ENCODE peak calls at places on chromosomes 7 and 10, in five cellular contexts. X is psoas muscle; N is AG04450; T is kidney; L is CD4-positive, CD25-positive, alpha-beta regulatory T cell. K is an unnamed sample. For H3K9me3, the result is how much of the 10 kb centered on the place peaks cover.

GRCh38 chr7:55072251-55072650 is 53.4 kb downstream of the EGFR start:
- DNase-seq in X (no peak), N (no peak), T (no peak), L (no peak), K (no peak)

GRCh38 chr7:20280475-20281351 is 50.0 kb upstream of the ITGB8 start:
- DNase-seq in X (no peak), N (peak), T (no peak), L (no peak), K (no peak)

GRCh38 chr10:70925377-70926214 is 37.2 kb upstream of the PCBD1 start:
- DNase-seq in X (peak), N (no peak), T (no peak), L (peak), K (peak)

GRCh38 chr10:71290806-71291205 is 28.3 kb upstream of the SLC29A3 start:
- DNase-seq in X (no peak), N (no peak), T (no peak), L (no peak), K (no peak)

GRCh38 chr7:132979524-132979923 is 102.4 kb downstream of the CHCHD3 start:
- DNase-seq in X (no peak), N (no peak), T (no peak), L (no peak), K (no peak)

GRCh38 chr10:119543814-119544642 is 1.5 kb upstream of the RGS10 start:
- DNase-seq in X (no peak), N (no peak), T (no peak), L (no peak), K (no peak)

GRCh38 chr7:111112439-111112838 is 21.5 kb downstream of the LRRN3 start:
- DNase-seq in X (no peak), N (no peak), T (no peak), L (no peak), K (no peak)

GRCh38 chr10:52889611-52890010 is 117.0 kb upstream of the MBL2 start:
- DNase-seq in X (no peak), N (no peak), T (peak), L (no peak), K (no peak)

GRCh38 chr10:124898493-124898892 is 43.4 kb upstream of the ZRANB1 start:
- DNase-seq in X (no peak), N (no peak), T (no peak), L (no peak), K (no peak)

GRCh38 chr10:126497672-126498071 is 109.4 kb upstream of the ADAM12 start:
- DNase-seq in X (no peak), N (no peak), T (no peak), L (no peak), K (no peak)

GRCh38 chr7:93148727-93149126 is 542 bp upstream of the SAMD9L start:
- DNase-seq in X (no peak), N (no peak), T (no peak), L (no peak), K (no peak)

GRCh38 chr10:125129076-125129458 is 31.3 kb downstream of the CTBP2 start:
- DNase-seq in X (no peak), N (no peak), T (no peak), L (no peak), K (no peak)

GRCh38 chr10:3881622-3882021 is 96.6 kb upstream of the KLF6 start:
- DNase-seq in X (no peak), N (no peak), T (no peak), L (no peak), K (no peak)

GRCh38 chr10:116540814-116541213 is 4.9 kb upstream of the PNLIP start:
- DNase-seq in X (no peak), N (no peak), T (no peak), L (no peak), K (no peak)

GRCh38 chr10:29372920-29373319 is 84.0 kb downstream of the LYZL1 start:
- DNase-seq in X (no peak), N (no peak), T (no peak), L (no peak), K (no peak)

GRCh38 chr10:93352638-93353383 is 129.3 kb downstream of the MYOF start:
- DNase-seq in X (no peak), N (no peak), T (no peak), L (peak), K (no peak)

GRCh38 chr7:27593226-27593625 is 69.5 kb downstream of the HIBADH start:
- DNase-seq in X (no peak), N (no peak), T (no peak), L (no peak), K (no peak)

GRCh38 chr7:31957090-31957720 is 113.0 kb downstream of the PDE1C start:
- DNase-seq in X (no peak), N (no peak), T (no peak), L (no peak), K (no peak)

GRCh38 chr7:120724448-120724847 is 133.5 kb downstream of the TSPAN12 start:
- DNase-seq in X (no peak), N (no peak), T (no peak), L (no peak), K (no peak)

GRCh38 chr7:95910341-95910740 is 138.0 kb downstream of the DYNC1I1 start:
- DNase-seq in X (no peak), N (no peak), T (no peak), L (no peak), K (no peak)

GRCh38 chr7:30920584-30921539 is 9.2 kb downstream of the AQP1 start:
- DNase-seq in X (no peak), N (no peak), T (peak), L (no peak), K (peak)

GRCh38 chr7:2800923-2801682 is 43.0 kb downstream of the GNA12 start:
- DNase-seq in X (no peak), N (no peak), T (no peak), L (peak), K (no peak)

GRCh38 chr10:79136227-79137005 is 67.7 kb downstream of the ZMIZ1 start:
- DNase-seq in X (no peak), N (no peak), T (no peak), L (peak), K (no peak)

GRCh38 chr10:77687018-77687417 is 49.4 kb upstream of the KCNMA1 start:
- DNase-seq in X (no peak), N (no peak), T (no peak), L (no peak), K (no peak)

GRCh38 chr10:75228834-75229233 is 6.9 kb downstream of the COMTD1 start:
- DNase-seq in X (no peak), N (no peak), T (no peak), L (no peak), K (no peak)

GRCh38 chr10:27658788-27659187 is 86.8 kb downstream of the MKX start:
- DNase-seq in X (no peak), N (no peak), T (no peak), L (no peak), K (no peak)

GRCh38 chr7:458511-459245 is 61.0 kb downstream of the PDGFA start:
- DNase-seq in X (no peak), N (no peak), T (peak), L (no peak), K (no peak)

GRCh38 chr7:20786421-20786778 is 286 bp downstream of the SP8 start:
- DNase-seq in X (no peak), N (no peak), T (no peak), L (no peak), K (no peak)

GRCh38 chr10:64041989-64042490 is 520.8 kb downstream of the REEP3 start:
- DNase-seq in X (no peak), N (no peak), T (peak), L (no peak), K (no peak)

GRCh38 chr10:35432781-35433338 is 96.6 kb downstream of the CCNY start:
- DNase-seq in X (no peak), N (no peak), T (no peak), L (no peak), K (no peak)

GRCh38 chr10:5583525-5584175 is 58.9 kb downstream of the CALML3 start:
- DNase-seq in X (no peak), N (no peak), T (peak), L (no peak), K (no peak)

GRCh38 chr10:52807803-52808202 is 35.2 kb upstream of the MBL2 start:
- DNase-seq in X (no peak), N (no peak), T (no peak), L (no peak), K (no peak)

GRCh38 chr10:68238371-68238770 is 6.5 kb upstream of the ATOH7 start:
- DNase-seq in X (no peak), N (no peak), T (no peak), L (no peak), K (no peak)

GRCh38 chr7:2512179-2512644 is 7.4 kb upstream of the LFNG start:
- DNase-seq in X (no peak), N (no peak), T (no peak), L (peak), K (no peak)

GRCh38 chr10:31886885-31887284 is 41.7 kb downstream of the ARHGAP12 start:
- DNase-seq in X (no peak), N (no peak), T (no peak), L (no peak), K (no peak)

GRCh38 chr7:138559448-138559847 is 99.4 kb downstream of the TRIM24 start:
- DNase-seq in X (no peak), N (no peak), T (no peak), L (no peak), K (no peak)

GRCh38 chr7:138565071-138565450 is 105.0 kb downstream of the TRIM24 start:
- DNase-seq in X (no peak), N (no peak), T (no peak), L (no peak), K (no peak)

GRCh38 chr7:138564365-138564764 is 104.3 kb downstream of the TRIM24 start:
- DNase-seq in X (no peak), N (no peak), T (no peak), L (no peak), K (no peak)

GRCh38 chr7:138565451-138566114 is 105.5 kb downstream of the TRIM24 start:
- DNase-seq in X (no peak), N (peak), T (no peak), L (peak), K (no peak)

GRCh38 chr7:138563808-138564207 is 103.7 kb downstream of the TRIM24 start:
- DNase-seq in X (no peak), N (no peak), T (no peak), L (no peak), K (no peak)
- H3K9me3 ChIP-seq in X (under half), N (under half), T (under half), L (under half), K (under half)

DNA sequence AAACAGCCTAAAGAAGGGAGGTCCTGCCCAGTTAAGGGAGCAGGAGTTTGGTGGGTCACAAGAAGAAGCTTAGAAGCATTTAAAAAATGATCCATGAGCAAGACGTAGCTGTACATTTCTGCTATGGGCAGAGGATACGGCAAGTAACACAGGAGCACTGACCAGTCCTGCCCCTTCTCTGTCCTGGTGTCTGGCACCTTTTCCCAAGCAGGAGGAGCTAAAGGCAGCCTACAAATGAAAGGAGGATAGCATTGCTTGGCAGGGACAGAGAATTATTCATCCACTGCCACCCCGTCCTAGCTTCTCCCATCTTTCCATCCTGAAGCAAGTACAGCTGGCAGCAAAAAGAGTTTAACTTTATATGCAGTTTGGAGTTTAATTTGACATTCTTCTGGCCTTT is 1077.6 kb downstream of the TYW1 start:
- DNase-seq in X (no peak), N (no peak), T (no peak), L (no peak), K (no peak)
- H3K9me3 ChIP-seq in X (under half), N (under half), T (under half), L (under half), K (under half)

DNA sequence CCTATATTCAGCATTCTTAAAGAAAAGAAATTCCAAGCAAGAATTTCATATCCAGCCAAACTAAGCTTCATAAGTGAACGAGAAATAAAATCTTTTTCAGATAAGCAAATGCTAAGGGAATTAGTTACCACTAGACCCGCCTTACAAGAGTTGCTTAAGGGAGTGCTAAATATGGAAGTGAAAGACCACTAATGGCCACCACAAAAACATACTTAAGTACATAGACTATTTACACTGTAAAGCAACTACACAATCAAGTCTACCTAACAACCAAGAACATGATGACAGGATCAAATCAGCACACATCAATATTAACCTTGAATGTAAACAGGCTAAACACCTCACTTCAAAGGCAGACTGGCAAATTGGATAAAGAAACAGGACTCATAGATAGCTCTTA is 42.2 kb upstream of the NME8 start:
- DNase-seq in X (no peak), N (no peak), T (no peak), L (no peak), K (no peak)
- H3K9me3 ChIP-seq in X (under half), N (under half), T (under half), L (under half), K (under half)

DNA sequence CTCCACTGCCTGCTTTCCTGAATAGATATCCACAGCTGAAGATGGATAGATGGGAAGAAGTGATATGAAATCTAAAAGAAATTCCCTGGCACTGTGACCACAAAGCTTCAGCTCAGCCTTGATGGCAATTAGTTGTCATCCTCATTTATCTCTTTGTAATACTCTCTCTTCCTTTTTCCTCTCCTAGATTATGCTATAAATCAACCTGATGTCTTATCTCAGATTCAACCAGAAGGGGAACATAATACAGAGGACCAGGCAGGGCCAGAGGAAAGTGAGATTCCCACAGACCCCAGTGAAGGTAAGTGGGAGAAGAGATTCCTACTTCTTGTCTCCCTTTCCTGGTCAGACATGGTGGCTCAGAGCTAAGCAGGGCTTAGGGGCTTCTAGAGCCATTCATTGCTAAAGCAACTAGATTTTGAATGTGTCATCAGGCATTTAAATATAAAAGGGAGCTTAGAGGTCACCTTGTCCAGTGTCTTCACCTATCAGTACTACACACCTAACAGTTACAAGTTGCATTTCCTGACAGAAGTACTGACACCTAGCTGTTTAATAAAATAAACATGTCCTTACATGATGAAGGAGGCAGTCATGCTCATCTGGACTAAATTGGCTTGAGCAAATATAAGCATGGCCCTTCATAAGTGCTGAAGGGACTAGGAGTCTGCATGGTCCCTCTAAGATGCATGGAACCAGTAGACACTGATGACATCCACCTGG is 19.5 kb downstream of the ZNF398 start:
- DNase-seq in X (no peak), N (no peak), T (no peak), L (no peak), K (no peak)
- H3K9me3 ChIP-seq in X (under half), N (under half), T (under half), L (under half), K (under half)

GRCh38 chr7:153696242-153696641 is 356.0 kb upstream of the DPP6 start:
- DNase-seq in X (no peak), N (no peak), T (no peak), L (no peak), K (no peak)
- H3K9me3 ChIP-seq in X (under half), N (under half), T (under half), L (under half), K (under half)

DNA sequence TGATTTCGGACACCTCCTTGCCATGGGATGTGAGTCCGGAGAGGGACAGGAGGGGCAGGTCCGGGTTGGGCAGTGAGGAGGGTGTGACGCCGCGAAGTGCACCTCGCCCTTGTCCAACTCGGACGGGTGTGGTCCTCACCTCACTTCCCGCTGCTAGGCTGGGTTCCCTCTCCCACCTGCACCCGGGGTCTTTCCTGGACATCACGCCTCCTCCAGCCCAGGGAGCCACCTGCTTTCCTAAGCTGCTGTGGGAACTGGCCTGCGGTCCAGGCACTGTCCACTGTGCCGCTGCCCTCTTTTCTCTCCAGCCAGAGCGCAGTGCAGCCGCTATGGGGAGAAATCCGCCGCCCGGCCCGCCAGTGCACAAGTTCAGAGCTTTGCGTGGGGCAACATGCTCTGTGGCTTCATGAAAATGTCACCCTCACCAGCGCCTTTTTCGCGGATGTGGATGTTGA is 45.0 kb upstream of the ZNF716 start:
- DNase-seq in X (no peak), N (no peak), T (peak), L (no peak), K (no peak)
- H3K9me3 ChIP-seq in X (under half), N (under half), T (under half), L (under half), K (under half)

DNA sequence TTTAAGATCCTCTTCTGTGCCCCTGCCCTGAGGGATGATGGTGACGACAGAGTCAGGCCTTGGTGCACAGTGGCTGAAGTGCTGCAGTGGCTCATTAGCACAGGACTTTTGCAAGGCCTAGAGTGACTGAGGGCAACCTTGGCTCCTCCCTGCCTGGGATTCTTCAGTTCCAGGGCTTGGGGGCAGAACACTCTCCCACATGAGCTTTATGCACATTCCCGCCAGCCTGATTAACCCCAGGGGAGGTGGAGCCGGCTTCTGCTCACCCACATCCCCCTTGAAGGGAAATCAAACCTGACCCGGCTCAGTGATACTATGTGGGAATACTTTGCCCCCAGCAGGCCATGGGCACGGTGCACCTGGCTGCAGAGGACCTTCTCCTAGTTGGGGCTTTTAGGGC is 253.4 kb downstream of the GALNT17 start:
- DNase-seq in X (no peak), N (no peak), T (no peak), L (no peak), K (no peak)
- H3K9me3 ChIP-seq in X (under half), N (half or more), T (under half), L (under half), K (under half)